ENCODE peak calls at places on chromosomes 16 and 17, in eight cellular contexts. V, D, M, F, W, N, L and I are unnamed samples.

GRCh38 chr17:16343569-16343968 is 9.7 kb downstream of the CENPV start:
- DNase-seq in V (no peak), D (no peak), M (no peak), F (no peak), W (no peak), N (no peak), L (no peak), I (no peak)

GRCh38 chr16:27383511-27384243 is 18.3 kb upstream of the IL21R start:
- DNase-seq in V (peak; percentile 46), D (peak; percentile 48), M (no peak), F (no peak), W (no peak), N (peak; percentile 34), L (no peak), I (no peak)

GRCh38 chr17:66952031-66952524 is 12.4 kb upstream of the CACNG4 start:
- DNase-seq in V (no peak), D (no peak), M (peak; percentile 71), F (peak; percentile 7), W (peak; percentile 92), N (no peak), L (peak; percentile 91), I (peak; percentile 100)

GRCh38 chr17:79802736-79803420 is 6.0 kb upstream of the CBX8 start:
- DNase-seq in V (no peak), D (no peak), M (no peak), F (no peak), W (no peak), N (no peak), L (peak; percentile 77), I (no peak)

GRCh38 chr16:83701494-83701893 is 106.3 kb upstream of the HSBP1 start:
- DNase-seq in V (no peak), D (no peak), M (no peak), F (peak; percentile 21), W (peak; percentile 29), N (peak; percentile 22), L (peak; percentile 78), I (peak; percentile 41)

GRCh38 chr16:72255785-72256184 is 83.8 kb upstream of the PMFBP1 start:
- DNase-seq in V (no peak), D (no peak), M (no peak), F (no peak), W (no peak), N (no peak), L (no peak), I (no peak)

GRCh38 chr17:1146551-1147265 is 33.1 kb downstream of the ABR start:
- DNase-seq in V (no peak), D (no peak), M (no peak), F (no peak), W (no peak), N (no peak), L (no peak), I (no peak)

GRCh38 chr16:68563631-68564366 is 24.7 kb downstream of the ZFP90 start:
- DNase-seq in V (no peak), D (no peak), M (no peak), F (no peak), W (peak; percentile 14), N (no peak), L (no peak), I (no peak)

DNA sequence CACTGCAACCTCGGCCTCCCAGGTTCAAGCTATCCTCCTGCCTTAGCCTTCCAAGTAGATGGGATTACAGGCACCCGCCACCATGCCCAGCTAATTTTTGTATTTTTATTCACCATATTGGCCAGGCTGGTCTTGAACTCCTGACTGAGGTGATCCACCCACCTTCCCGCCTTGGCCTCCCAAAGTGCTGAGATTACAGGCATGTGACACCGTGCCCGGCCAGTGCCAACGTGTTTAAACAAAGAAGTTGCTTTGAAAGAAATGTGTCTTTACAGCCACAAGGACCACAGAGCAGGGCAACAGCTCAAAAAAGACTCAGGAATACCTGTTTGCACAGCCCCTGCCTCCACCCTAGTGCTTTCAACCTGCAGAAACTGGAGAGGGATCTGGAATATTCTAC is 25.0 kb downstream of the ATPAF2 start:
- DNase-seq in V (no peak), D (no peak), M (no peak), F (no peak), W (no peak), N (no peak), L (no peak), I (no peak)
- H3K27ac ChIP-seq in V (no peak overlapping the region), D (no peak overlapping the region), M (no peak overlapping the region), F (no peak overlapping the region), W (no peak overlapping the region), N (no peak overlapping the region), L (no peak overlapping the region), I (no peak overlapping the region)

GRCh38 chr16:7547736-7548135 is 215.1 kb downstream of the RBFOX1 start:
- DNase-seq in V (no peak), D (no peak), M (no peak), F (no peak), W (no peak), N (no peak), L (no peak), I (no peak)

GRCh38 chr16:7550096-7550495 is 217.5 kb downstream of the RBFOX1 start:
- DNase-seq in V (no peak), D (no peak), M (no peak), F (no peak), W (no peak), N (no peak), L (no peak), I (no peak)

GRCh38 chr16:7545251-7545650 is 212.6 kb downstream of the RBFOX1 start:
- DNase-seq in V (no peak), D (no peak), M (no peak), F (no peak), W (no peak), N (no peak), L (no peak), I (no peak)

DNA sequence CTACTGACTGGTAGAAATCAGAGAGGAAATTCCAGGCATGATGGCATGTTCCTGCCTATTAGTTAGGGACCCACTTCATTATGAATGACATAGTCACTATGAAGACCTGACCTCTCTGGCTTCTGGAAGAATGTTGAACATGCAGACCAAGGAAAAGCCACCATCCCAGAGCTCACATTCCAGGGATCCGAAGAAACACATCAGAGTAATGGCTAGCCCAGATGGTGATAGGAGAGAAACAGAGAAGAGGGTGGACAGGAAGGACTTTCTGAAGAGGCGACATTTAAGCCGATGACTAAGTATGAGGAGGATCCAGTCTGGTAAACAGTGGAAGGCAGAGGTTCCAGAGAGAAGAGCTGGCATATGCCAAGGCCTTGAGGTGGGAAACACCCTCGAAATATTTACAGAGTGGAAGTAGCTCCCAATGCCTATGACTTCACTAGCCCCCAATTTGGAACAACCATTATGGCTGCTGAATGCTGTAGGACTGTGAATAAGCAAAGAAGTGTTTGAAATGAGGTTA is 216.2 kb downstream of the RBFOX1 start:
- DNase-seq in V (no peak), D (no peak), M (no peak), F (no peak), W (no peak), N (no peak), L (no peak), I (no peak)
- H3K27ac ChIP-seq in V (no peak overlapping the region), D (no peak overlapping the region), M (no peak overlapping the region), F (no peak overlapping the region), W (no peak overlapping the region), N (no peak overlapping the region), L (no peak overlapping the region), I (no peak overlapping the region)

DNA sequence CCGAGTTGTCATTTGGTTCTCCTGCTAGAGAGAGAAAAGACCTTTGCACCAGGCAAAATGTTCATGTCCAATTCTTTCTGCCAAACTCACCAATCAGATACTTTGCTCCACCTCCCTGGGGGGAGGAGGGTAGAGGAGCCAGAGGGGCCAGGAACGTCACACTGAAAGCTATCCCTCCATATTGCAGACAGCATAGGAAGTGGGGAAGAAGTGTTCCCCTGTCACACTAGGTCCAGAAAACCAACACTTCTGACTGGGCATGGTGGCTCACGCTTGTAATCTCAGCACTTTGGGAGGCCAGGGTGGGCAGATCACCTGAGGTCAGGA is 9.5 kb downstream of the HSD17B2 start:
- DNase-seq in V (no peak), D (no peak), M (no peak), F (no peak), W (no peak), N (no peak), L (no peak), I (no peak)
- H3K27ac ChIP-seq in V (no peak overlapping the region), D (no peak overlapping the region), M (peak overlapping the region; percentile 17), F (no peak overlapping the region), W (no peak overlapping the region), N (no peak overlapping the region), L (no peak overlapping the region), I (no peak overlapping the region)

DNA sequence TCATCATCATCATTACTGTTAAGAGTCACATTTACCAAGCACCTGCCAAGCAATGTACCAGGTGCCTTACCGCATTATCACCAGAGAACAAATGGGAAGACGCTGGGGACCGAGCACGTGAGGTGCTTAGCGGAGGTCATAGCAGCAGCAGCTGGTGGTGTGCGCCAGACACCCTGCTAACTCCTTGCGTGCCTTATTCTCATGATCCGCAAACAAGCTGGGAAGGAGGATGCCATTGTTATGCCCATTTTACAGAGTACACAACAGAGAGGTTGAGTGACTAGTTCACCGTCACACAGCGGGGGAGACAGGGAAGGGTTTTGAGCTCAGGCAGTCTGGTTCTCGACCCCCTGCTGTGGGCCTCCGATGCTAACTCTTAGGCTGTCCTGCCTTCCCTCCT is 7.3 kb downstream of the ATP2A3 start:
- DNase-seq in V (no peak), D (no peak), M (no peak), F (no peak), W (no peak), N (no peak), L (no peak), I (no peak)
- H3K27ac ChIP-seq in V (no peak overlapping the region), D (no peak overlapping the region), M (no peak overlapping the region), F (no peak overlapping the region), W (no peak overlapping the region), N (no peak overlapping the region), L (no peak overlapping the region), I (no peak overlapping the region)

GRCh38 chr17:50165066-50165465 is 739 bp upstream of the SGCA start:
- DNase-seq in V (no peak), D (no peak), M (no peak), F (no peak), W (no peak), N (no peak), L (no peak), I (no peak)
- H3K27ac ChIP-seq in V (peak overlapping the region; percentile 96), D (peak overlapping the region; percentile 99), M (peak overlapping the region; percentile 83), F (no peak overlapping the region), W (no peak overlapping the region), N (peak overlapping the region; percentile 95), L (no peak overlapping the region), I (no peak overlapping the region)